ENCODE peak calls at places on chromosomes 3 and 15, in five cellular contexts. Y is HuH-7.5, D is LNCaP clone FGC, B is GF-D8, R is HCT116. O is an unnamed sample.

GRCh38 chr15:32898991-32899613 is 181.3 kb downstream of the GREM1 start:
- DNase-seq in Y (no peak), D (peak; percentile 15), B (no peak), R (no peak), O (no peak)

GRCh38 chr3:128278761-128279593 is 125.7 kb downstream of the EEFSEC start:
- DNase-seq in Y (no peak), D (no peak), B (no peak), R (no peak), O (no peak)

GRCh38 chr15:99333413-99333812 is 82.1 kb downstream of the LRRC28 start:
- DNase-seq in Y (no peak), D (no peak), B (no peak), R (no peak), O (no peak)

GRCh38 chr3:46668591-46668990 is 24.9 kb downstream of the ALS2CL start:
- DNase-seq in Y (no peak), D (no peak), B (no peak), R (no peak), O (no peak)

GRCh38 chr3:112775011-112775742 is 71.5 kb downstream of the CD200R1L start:
- DNase-seq in Y (no peak), D (no peak), B (no peak), R (no peak), O (no peak)

GRCh38 chr3:154251610-154252009 is 72.7 kb downstream of the DHX36 start:
- DNase-seq in Y (no peak), D (no peak), B (no peak), R (no peak), O (no peak)

GRCh38 chr3:5520237-5520636 is 332.7 kb downstream of the EDEM1 start:
- DNase-seq in Y (no peak), D (no peak), B (no peak), R (peak; percentile 34), O (peak; percentile 33)

GRCh38 chr3:129442947-129443346 is 2.9 kb downstream of the IFT122 start:
- DNase-seq in Y (no peak), D (no peak), B (no peak), R (no peak), O (no peak)

GRCh38 chr3:184227481-184227935 is 1.9 kb upstream of the VWA5B2 start:
- DNase-seq in Y (peak; percentile 75), D (no peak), B (no peak), R (no peak), O (peak; percentile 59)

GRCh38 chr15:75156306-75157215 is 45.1 kb upstream of the C15orf39 start:
- DNase-seq in Y (no peak), D (no peak), B (no peak), R (no peak), O (no peak)

GRCh38 chr15:42150246-42150970 is 6.0 kb downstream of the PLA2G4F start:
- DNase-seq in Y (no peak), D (no peak), B (no peak), R (no peak), O (no peak)

GRCh38 chr3:122603056-122603455 is 25.6 kb downstream of the PARP15 start:
- DNase-seq in Y (no peak), D (no peak), B (no peak), R (no peak), O (no peak)

GRCh38 chr15:61112231-61112630 is 116.9 kb downstream of the RORA start:
- DNase-seq in Y (no peak), D (no peak), B (no peak), R (no peak), O (no peak)

GRCh38 chr3:50450135-50450911 is 53.1 kb downstream of the CACNA2D2 start:
- DNase-seq in Y (no peak), D (no peak), B (no peak), R (no peak), O (no peak)

GRCh38 chr15:29903785-29904464 is 81.7 kb upstream of the TJP1 start:
- DNase-seq in Y (no peak), D (no peak), B (no peak), R (no peak), O (no peak)

GRCh38 chr15:61474796-61475195 is 245.7 kb upstream of the RORA start:
- DNase-seq in Y (no peak), D (no peak), B (no peak), R (no peak), O (no peak)

GRCh38 chr3:189629803-189630455 is 1.3 kb upstream of the TP63 start:
- DNase-seq in Y (no peak), D (peak; percentile 22), B (no peak), R (no peak), O (no peak)

GRCh38 chr15:34861216-34861615 is 65.9 kb upstream of the ACTC1 start:
- DNase-seq in Y (no peak), D (no peak), B (no peak), R (no peak), O (no peak)

GRCh38 chr3:143203848-143204247 is 84.3 kb downstream of the CHST2 start:
- DNase-seq in Y (no peak), D (no peak), B (no peak), R (no peak), O (no peak)

GRCh38 chr3:127458698-127459097 is 131.8 kb downstream of the TPRA1 start:
- DNase-seq in Y (peak; percentile 55), D (no peak), B (no peak), R (no peak), O (peak; percentile 61)

GRCh38 chr3:188559856-188560255 is 405.9 kb downstream of the LPP start:
- DNase-seq in Y (no peak), D (no peak), B (no peak), R (no peak), O (peak; percentile 26)

GRCh38 chr15:70328137-70329115 is 230.7 kb upstream of the TLE3 start:
- DNase-seq in Y (no peak), D (no peak), B (peak; percentile 24), R (no peak), O (no peak)

GRCh38 chr3:178629430-178630178 is 93.4 kb downstream of the KCNMB2 start:
- DNase-seq in Y (no peak), D (peak; percentile 33), B (no peak), R (no peak), O (peak; percentile 36)

GRCh38 chr15:65066001-65066634 is 1.7 kb downstream of the RASL12 start:
- DNase-seq in Y (no peak), D (no peak), B (no peak), R (no peak), O (no peak)

GRCh38 chr3:127820871-127821853 is 1.2 kb downstream of the MGLL start:
- DNase-seq in Y (peak; percentile 56), D (peak; percentile 76), B (peak; percentile 34), R (no peak), O (no peak)